ENCODE peak calls at places on chromosome 6, in seven cellular contexts. One of them, this sample, is unnamed.

GRCh38 chr6:135851442-135852271 is at the start of gene PDE7B:
- DNase-seq in IMR-90: peak; percentile 99
- DNase-seq in right cardiac atrium: peak; percentile 88
- DNase-seq in NCI-H2081: no peak
- DNase-seq in occipital lobe: peak; percentile 75
- DNase-seq in Ammon's horn: peak; percentile 83
- DNase-seq in T-cell: peak; percentile 23
- DNase-seq in this sample: peak; percentile 81

GRCh38 chr6:43786664-43787329 is 16.8 kb downstream of the VEGFA start:
- DNase-seq in IMR-90: peak; percentile 31
- DNase-seq in right cardiac atrium: no peak
- DNase-seq in NCI-H2081: no peak
- DNase-seq in occipital lobe: no peak
- DNase-seq in Ammon's horn: no peak
- DNase-seq in T-cell: no peak
- DNase-seq in this sample: no peak

GRCh38 chr6:169752074-169752623 is 727 bp downstream of the ERMARD start:
- DNase-seq in IMR-90: no peak
- DNase-seq in right cardiac atrium: no peak
- DNase-seq in NCI-H2081: no peak
- DNase-seq in occipital lobe: no peak
- DNase-seq in Ammon's horn: no peak
- DNase-seq in T-cell: no peak
- DNase-seq in this sample: no peak

GRCh38 chr6:169782966-169783760 is 31.7 kb downstream of the ERMARD start:
- DNase-seq in IMR-90: no peak
- DNase-seq in right cardiac atrium: no peak
- DNase-seq in NCI-H2081: no peak
- DNase-seq in occipital lobe: no peak
- DNase-seq in Ammon's horn: no peak
- DNase-seq in T-cell: no peak
- DNase-seq in this sample: no peak

GRCh38 chr6:38509713-38510112 is 130.0 kb downstream of the BTBD9 start:
- DNase-seq in IMR-90: peak; percentile 75
- DNase-seq in right cardiac atrium: no peak
- DNase-seq in NCI-H2081: no peak
- DNase-seq in occipital lobe: no peak
- DNase-seq in Ammon's horn: no peak
- DNase-seq in T-cell: no peak
- DNase-seq in this sample: no peak

GRCh38 chr6:43976706-43977403 is 150.4 kb downstream of the MRPL14 start:
- DNase-seq in IMR-90: peak; percentile 18
- DNase-seq in right cardiac atrium: no peak
- DNase-seq in NCI-H2081: no peak
- DNase-seq in occipital lobe: no peak
- DNase-seq in Ammon's horn: no peak
- DNase-seq in T-cell: no peak
- DNase-seq in this sample: no peak

GRCh38 chr6:127110712-127111111 is 7.8 kb upstream of the RSPO3 start:
- DNase-seq in IMR-90: no peak
- DNase-seq in right cardiac atrium: no peak
- DNase-seq in NCI-H2081: no peak
- DNase-seq in occipital lobe: no peak
- DNase-seq in Ammon's horn: no peak
- DNase-seq in T-cell: no peak
- DNase-seq in this sample: no peak

GRCh38 chr6:112289039-112289566 is 34.7 kb upstream of the LAMA4 start:
- DNase-seq in IMR-90: peak; percentile 96
- DNase-seq in right cardiac atrium: peak; percentile 82
- DNase-seq in NCI-H2081: peak; percentile 1
- DNase-seq in occipital lobe: no peak
- DNase-seq in Ammon's horn: no peak
- DNase-seq in T-cell: no peak
- DNase-seq in this sample: peak; percentile 61

GRCh38 chr6:6395581-6396197 is 75.2 kb upstream of the F13A1 start:
- DNase-seq in IMR-90: no peak
- DNase-seq in right cardiac atrium: no peak
- DNase-seq in NCI-H2081: no peak
- DNase-seq in occipital lobe: no peak
- DNase-seq in Ammon's horn: peak; percentile 80
- DNase-seq in T-cell: no peak
- DNase-seq in this sample: peak; percentile 33

This sample was measured in heart right ventricle.